ENCODE peak calls at places on chromosome X, in five cellular contexts. One of them, this sample, is unnamed. For H3K4me1, the result is how much of the 10 kb centered on the place peaks cover.

GRCh38 chrX:138492371-138492770 is 219.1 kb downstream of the FGF13 start:
- DNase-seq in mesenchymal stem cell: no peak
- DNase-seq in effector memory CD4-positive, alpha-beta T cell: no peak
- DNase-seq in uterus: no peak
- DNase-seq in tibial artery: no peak
- DNase-seq in this sample: no peak

GRCh38 chrX:23008431-23009099 is 8.8 kb downstream of the DDX53 start:
- DNase-seq in mesenchymal stem cell: peak
- DNase-seq in effector memory CD4-positive, alpha-beta T cell: no peak
- DNase-seq in uterus: no peak
- DNase-seq in tibial artery: no peak
- DNase-seq in this sample: peak

GRCh38 chrX:150765237-150765636 is 72.0 kb downstream of the MTMR1 start:
- DNase-seq in mesenchymal stem cell: no peak
- DNase-seq in effector memory CD4-positive, alpha-beta T cell: no peak
- DNase-seq in uterus: no peak
- DNase-seq in tibial artery: no peak
- DNase-seq in this sample: no peak

GRCh38 chrX:53073115-53073581 is 9.0 kb upstream of the TSPYL2 start:
- DNase-seq in mesenchymal stem cell: no peak
- DNase-seq in effector memory CD4-positive, alpha-beta T cell: no peak
- DNase-seq in uterus: no peak
- DNase-seq in tibial artery: no peak
- DNase-seq in this sample: no peak

GRCh38 chrX:37314526-37314925 is 34.6 kb upstream of the PRRG1 start:
- DNase-seq in mesenchymal stem cell: peak
- DNase-seq in effector memory CD4-positive, alpha-beta T cell: no peak
- DNase-seq in uterus: no peak
- DNase-seq in tibial artery: no peak
- DNase-seq in this sample: peak

GRCh38 chrX:48806088-48806487 is 4.2 kb downstream of the HDAC6 start:
- DNase-seq in mesenchymal stem cell: no peak
- DNase-seq in effector memory CD4-positive, alpha-beta T cell: no peak
- DNase-seq in uterus: no peak
- DNase-seq in tibial artery: no peak
- DNase-seq in this sample: no peak

GRCh38 chrX:77595848-77596247 is 148.7 kb downstream of the FGF16 start:
- DNase-seq in mesenchymal stem cell: no peak
- DNase-seq in effector memory CD4-positive, alpha-beta T cell: no peak
- DNase-seq in uterus: no peak
- DNase-seq in tibial artery: no peak
- DNase-seq in this sample: peak

GRCh38 chrX:131812847-131813825 is 210.0 kb upstream of the STK26 start:
- DNase-seq in mesenchymal stem cell: no peak
- DNase-seq in effector memory CD4-positive, alpha-beta T cell: peak
- DNase-seq in uterus: peak
- DNase-seq in tibial artery: no peak
- DNase-seq in this sample: peak

GRCh38 chrX:152927858-152928760 is 30.2 kb downstream of the ZNF185 start:
- DNase-seq in mesenchymal stem cell: no peak
- DNase-seq in effector memory CD4-positive, alpha-beta T cell: no peak
- DNase-seq in uterus: no peak
- DNase-seq in tibial artery: no peak
- DNase-seq in this sample: no peak

GRCh38 chrX:124719060-124719459 is 372.7 kb downstream of the SH2D1A start:
- DNase-seq in mesenchymal stem cell: no peak
- DNase-seq in effector memory CD4-positive, alpha-beta T cell: no peak
- DNase-seq in uterus: no peak
- DNase-seq in tibial artery: no peak
- DNase-seq in this sample: no peak

GRCh38 chrX:50204364-50204899 is at the start of gene CCNB3:
- DNase-seq in mesenchymal stem cell: peak
- DNase-seq in effector memory CD4-positive, alpha-beta T cell: peak
- DNase-seq in uterus: peak
- DNase-seq in tibial artery: peak
- DNase-seq in this sample: peak

GRCh38 chrX:41475166-41475565 is 28.0 kb downstream of the NYX start:
- DNase-seq in mesenchymal stem cell: no peak
- DNase-seq in effector memory CD4-positive, alpha-beta T cell: no peak
- DNase-seq in uterus: no peak
- DNase-seq in tibial artery: no peak
- DNase-seq in this sample: no peak

GRCh38 chrX:41478397-41478911 is 31.3 kb downstream of the NYX start:
- DNase-seq in mesenchymal stem cell: no peak
- DNase-seq in effector memory CD4-positive, alpha-beta T cell: no peak
- DNase-seq in uterus: no peak
- DNase-seq in tibial artery: no peak
- DNase-seq in this sample: no peak

GRCh38 chrX:41474726-41475100 is 27.6 kb downstream of the NYX start:
- DNase-seq in mesenchymal stem cell: no peak
- DNase-seq in effector memory CD4-positive, alpha-beta T cell: no peak
- DNase-seq in uterus: no peak
- DNase-seq in tibial artery: no peak
- DNase-seq in this sample: no peak

GRCh38 chrX:41473936-41474725 is 27.0 kb downstream of the NYX start:
- DNase-seq in mesenchymal stem cell: no peak
- DNase-seq in effector memory CD4-positive, alpha-beta T cell: no peak
- DNase-seq in uterus: no peak
- DNase-seq in tibial artery: no peak
- DNase-seq in this sample: no peak

GRCh38 chrX:41475611-41476241 is 28.6 kb downstream of the NYX start:
- DNase-seq in mesenchymal stem cell: peak
- DNase-seq in effector memory CD4-positive, alpha-beta T cell: no peak
- DNase-seq in uterus: no peak
- DNase-seq in tibial artery: no peak
- DNase-seq in this sample: no peak
- H3K4me1 ChIP-seq in mesenchymal stem cell: under half
- H3K4me1 ChIP-seq in effector memory CD4-positive, alpha-beta T cell: under half
- H3K4me1 ChIP-seq in uterus: under half
- H3K4me1 ChIP-seq in tibial artery: under half
- H3K4me1 ChIP-seq in this sample: under half

DNA sequence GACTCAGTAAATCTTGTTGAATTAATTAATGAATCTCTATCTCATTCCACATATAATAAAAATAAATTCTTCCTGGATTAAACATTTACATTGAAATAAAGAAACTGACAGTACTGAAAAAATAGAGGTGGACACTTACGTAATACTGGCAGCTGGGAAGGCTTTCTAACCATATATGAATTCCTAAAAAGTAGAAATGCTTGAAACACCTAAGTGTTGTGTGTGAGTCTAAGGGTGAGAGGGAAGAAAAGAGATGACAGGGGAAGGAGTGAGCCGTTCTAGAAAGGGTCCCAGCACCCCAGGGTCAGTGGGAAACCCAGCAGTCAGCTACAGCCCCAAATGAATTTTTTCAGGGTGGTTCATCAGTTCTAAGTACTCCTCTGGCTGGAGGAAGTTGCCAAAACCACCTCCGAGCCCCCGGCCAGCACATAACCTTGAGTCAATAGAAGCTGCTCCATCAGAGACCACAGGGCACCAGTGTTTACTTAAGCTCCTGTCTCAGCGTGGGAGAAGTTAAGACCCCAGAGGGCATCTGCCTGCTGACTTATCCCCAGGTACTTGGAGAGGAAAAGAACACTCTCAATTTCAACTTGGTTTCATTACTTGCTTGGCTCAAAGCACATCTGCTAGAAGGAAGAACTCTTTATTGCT is 18.3 kb downstream of the GAB3 start:
- DNase-seq in mesenchymal stem cell: peak
- DNase-seq in effector memory CD4-positive, alpha-beta T cell: no peak
- DNase-seq in uterus: no peak
- DNase-seq in tibial artery: no peak
- DNase-seq in this sample: peak
- H3K4me1 ChIP-seq in mesenchymal stem cell: under half
- H3K4me1 ChIP-seq in effector memory CD4-positive, alpha-beta T cell: under half
- H3K4me1 ChIP-seq in uterus: under half
- H3K4me1 ChIP-seq in tibial artery: under half
- H3K4me1 ChIP-seq in this sample: under half

GRCh38 chrX:43703211-43703791 is 47.2 kb downstream of the MAOA start:
- DNase-seq in mesenchymal stem cell: peak
- DNase-seq in effector memory CD4-positive, alpha-beta T cell: no peak
- DNase-seq in uterus: no peak
- DNase-seq in tibial artery: no peak
- DNase-seq in this sample: peak
- H3K4me1 ChIP-seq in mesenchymal stem cell: under half
- H3K4me1 ChIP-seq in effector memory CD4-positive, alpha-beta T cell: under half
- H3K4me1 ChIP-seq in uterus: under half
- H3K4me1 ChIP-seq in tibial artery: under half
- H3K4me1 ChIP-seq in this sample: under half

GRCh38 chrX:129782015-129782495 is 2.3 kb downstream of the SASH3 start:
- DNase-seq in mesenchymal stem cell: no peak
- DNase-seq in effector memory CD4-positive, alpha-beta T cell: no peak
- DNase-seq in uterus: no peak
- DNase-seq in tibial artery: no peak
- DNase-seq in this sample: no peak

GRCh38 chrX:129780441-129781105 is 824 bp downstream of the SASH3 start:
- DNase-seq in mesenchymal stem cell: no peak
- DNase-seq in effector memory CD4-positive, alpha-beta T cell: no peak
- DNase-seq in uterus: no peak
- DNase-seq in tibial artery: no peak
- DNase-seq in this sample: no peak

GRCh38 chrX:129781134-129782014 is 1.6 kb downstream of the SASH3 start:
- DNase-seq in mesenchymal stem cell: no peak
- DNase-seq in effector memory CD4-positive, alpha-beta T cell: peak
- DNase-seq in uterus: no peak
- DNase-seq in tibial artery: peak
- DNase-seq in this sample: no peak

GRCh38 chrX:129783176-129783776 is 3.5 kb downstream of the SASH3 start:
- DNase-seq in mesenchymal stem cell: no peak
- DNase-seq in effector memory CD4-positive, alpha-beta T cell: no peak
- DNase-seq in uterus: no peak
- DNase-seq in tibial artery: no peak
- DNase-seq in this sample: no peak

GRCh38 chrX:129782706-129783105 is 3.0 kb downstream of the SASH3 start:
- DNase-seq in mesenchymal stem cell: no peak
- DNase-seq in effector memory CD4-positive, alpha-beta T cell: no peak
- DNase-seq in uterus: no peak
- DNase-seq in tibial artery: no peak
- DNase-seq in this sample: no peak
- H3K4me1 ChIP-seq in mesenchymal stem cell: under half
- H3K4me1 ChIP-seq in effector memory CD4-positive, alpha-beta T cell: under half
- H3K4me1 ChIP-seq in uterus: under half
- H3K4me1 ChIP-seq in tibial artery: under half
- H3K4me1 ChIP-seq in this sample: under half

This sample was measured in IMR-90.